ENCODE peak calls at places on chromosome 18, in four cellular contexts. A, Y, K and E are unnamed samples.

GRCh38 chr18:78506031-78506461 is 473.6 kb upstream of the SALL3 start:
- DNase-seq in A (peak), Y (peak), K (no peak), E (no peak)

GRCh38 chr18:78901923-78902794 is 77.5 kb upstream of the SALL3 start:
- DNase-seq in A (no peak), Y (no peak), K (no peak), E (no peak)

GRCh38 chr18:961644-962355 is 57.1 kb downstream of the ADCYAP1 start:
- DNase-seq in A (peak), Y (peak), K (peak), E (peak)

GRCh38 chr18:55753643-55754255 is 165.8 kb upstream of the TCF4 start:
- DNase-seq in A (no peak), Y (no peak), K (no peak), E (no peak)

GRCh38 chr18:424071-424868 is 76.2 kb downstream of the COLEC12 start:
- DNase-seq in A (no peak), Y (no peak), K (no peak), E (no peak)

GRCh38 chr18:66682855-66683322 is 79.0 kb upstream of the CDH19 start:
- DNase-seq in A (no peak), Y (no peak), K (no peak), E (no peak)

GRCh38 chr18:4599312-4599711 is 144.2 kb upstream of the DLGAP1 start:
- DNase-seq in A (peak), Y (no peak), K (no peak), E (no peak)

GRCh38 chr18:37322497-37323035 is 243.0 kb downstream of the CELF4 start:
- DNase-seq in A (peak), Y (peak), K (peak), E (peak)

GRCh38 chr18:4636957-4637356 is 181.8 kb upstream of the DLGAP1 start:
- DNase-seq in A (no peak), Y (no peak), K (peak), E (no peak)

GRCh38 chr18:78934551-78935225 is 44.9 kb upstream of the SALL3 start:
- DNase-seq in A (no peak), Y (no peak), K (no peak), E (no peak)

GRCh38 chr18:48996041-48996440 is 45.3 kb upstream of the SMAD7 start:
- DNase-seq in A (no peak), Y (no peak), K (no peak), E (no peak)

GRCh38 chr18:79367989-79368388 is 27.7 kb upstream of the NFATC1 start:
- DNase-seq in A (no peak), Y (no peak), K (no peak), E (no peak)

GRCh38 chr18:41721103-41721502 is 233.9 kb upstream of the PIK3C3 start:
- DNase-seq in A (no peak), Y (no peak), K (no peak), E (no peak)

GRCh38 chr18:36613069-36613468 is 215.7 kb downstream of the TPGS2 start:
- DNase-seq in A (no peak), Y (no peak), K (no peak), E (no peak)

GRCh38 chr18:22165603-22166069 is 3.8 kb upstream of the GATA6 start:
- DNase-seq in A (no peak), Y (no peak), K (no peak), E (no peak)

GRCh38 chr18:57497372-57498294 is 62.5 kb downstream of the ONECUT2 start:
- DNase-seq in A (no peak), Y (no peak), K (no peak), E (no peak)

GRCh38 chr18:744824-745597 is 32.6 kb upstream of the ENOSF1 start:
- DNase-seq in A (no peak), Y (no peak), K (no peak), E (no peak)

GRCh38 chr18:33205777-33206176 is 234.7 kb downstream of the CCDC178 start:
- DNase-seq in A (no peak), Y (no peak), K (no peak), E (no peak)

GRCh38 chr18:75364512-75364911 is 63.0 kb downstream of the SMIM21 start:
- DNase-seq in A (no peak), Y (no peak), K (no peak), E (no peak)

GRCh38 chr18:26543368-26543767 is 5.0 kb downstream of the KCTD1 start:
- DNase-seq in A (no peak), Y (peak), K (no peak), E (no peak)

GRCh38 chr18:9537638-9538037 is 62.3 kb downstream of the RALBP1 start:
- DNase-seq in A (no peak), Y (no peak), K (no peak), E (no peak)

GRCh38 chr18:9535430-9535972 is 60.2 kb downstream of the RALBP1 start:
- DNase-seq in A (no peak), Y (peak), K (no peak), E (no peak)

GRCh38 chr18:9531791-9532410 is 56.6 kb downstream of the RALBP1 start:
- DNase-seq in A (no peak), Y (no peak), K (no peak), E (no peak)

GRCh38 chr18:9536354-9537152 is 61.2 kb downstream of the RALBP1 start:
- DNase-seq in A (no peak), Y (no peak), K (no peak), E (no peak)

GRCh38 chr18:9534844-9535243 is 59.5 kb downstream of the RALBP1 start:
- DNase-seq in A (no peak), Y (no peak), K (no peak), E (no peak)
- TF ChIP-seq ELF4 in A (no peak), Y (no peak), K (no peak), E (no peak)

GRCh38 chr18:23737578-23737977 is 48.3 kb downstream of the LAMA3 start:
- DNase-seq in A (no peak), Y (no peak), K (no peak), E (no peak)

GRCh38 chr18:23732439-23732838 is 43.2 kb downstream of the LAMA3 start:
- DNase-seq in A (no peak), Y (no peak), K (no peak), E (no peak)

GRCh38 chr18:23738151-23738550 is 48.9 kb downstream of the LAMA3 start:
- DNase-seq in A (no peak), Y (no peak), K (no peak), E (no peak)

GRCh38 chr18:23733895-23734294 is 44.6 kb downstream of the LAMA3 start:
- DNase-seq in A (no peak), Y (no peak), K (no peak), E (no peak)

DNA sequence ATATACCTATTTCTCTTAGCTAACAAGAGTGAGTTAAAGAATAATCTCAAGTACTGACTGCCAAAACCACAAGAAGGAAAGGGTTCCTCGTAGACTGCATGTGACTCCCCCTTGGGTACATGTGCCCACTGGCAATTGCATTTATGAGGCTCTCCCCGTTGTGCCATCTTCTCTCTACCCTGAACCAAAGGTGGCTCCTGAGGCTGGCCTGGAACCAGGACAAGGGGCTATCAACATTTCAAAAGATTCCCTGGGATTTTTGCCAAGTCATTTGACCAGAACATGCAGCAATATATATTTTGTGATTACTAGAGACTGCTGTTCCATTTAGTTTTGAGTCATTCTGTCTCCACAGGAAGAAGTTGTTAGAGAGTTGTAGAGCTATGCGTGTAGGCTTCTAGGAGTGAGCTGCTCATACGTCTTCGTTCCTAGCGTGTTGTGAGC is 45.8 kb downstream of the LAMA3 start:
- DNase-seq in A (no peak), Y (no peak), K (no peak), E (no peak)
- TF ChIP-seq ELF4 in A (no peak), Y (no peak), K (no peak), E (no peak)

DNA sequence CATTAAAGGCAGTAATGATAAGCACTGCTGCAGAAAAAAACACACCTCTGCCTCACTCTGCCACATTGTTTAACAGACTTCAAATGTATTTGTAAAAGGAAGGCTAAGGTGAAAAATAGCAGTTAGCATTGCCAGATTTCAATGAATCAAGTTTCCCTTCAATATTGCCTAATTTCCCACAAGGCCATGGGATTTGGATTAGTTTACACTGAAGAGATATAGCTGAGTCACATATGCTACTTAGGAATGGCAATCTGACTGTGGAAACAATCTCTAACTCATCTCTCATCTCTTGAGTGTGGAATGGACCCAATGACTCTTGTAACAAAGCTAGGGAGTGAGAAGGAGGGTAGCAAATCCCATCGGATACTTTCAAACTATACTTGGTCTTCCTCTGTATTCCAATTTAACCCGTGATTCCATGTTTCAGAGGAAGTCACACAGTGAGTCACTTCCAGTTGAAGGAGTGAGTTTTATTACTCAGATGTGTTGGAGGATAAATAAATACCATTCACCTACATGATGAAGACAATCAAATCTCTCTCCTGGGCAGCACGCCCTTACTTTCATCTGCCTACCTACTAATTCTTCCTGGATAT is 5.1 kb downstream of the B4GALT6 start:
- DNase-seq in A (no peak), Y (no peak), K (no peak), E (no peak)
- TF ChIP-seq ELF4 in A (no peak), Y (no peak), K (no peak), E (no peak)

GRCh38 chr18:34767601-34768027 is 57.5 kb downstream of the DTNA start:
- DNase-seq in A (no peak), Y (no peak), K (no peak), E (no peak)
- TF ChIP-seq ELF4 in A (no peak), Y (no peak), K (no peak), E (no peak)

DNA sequence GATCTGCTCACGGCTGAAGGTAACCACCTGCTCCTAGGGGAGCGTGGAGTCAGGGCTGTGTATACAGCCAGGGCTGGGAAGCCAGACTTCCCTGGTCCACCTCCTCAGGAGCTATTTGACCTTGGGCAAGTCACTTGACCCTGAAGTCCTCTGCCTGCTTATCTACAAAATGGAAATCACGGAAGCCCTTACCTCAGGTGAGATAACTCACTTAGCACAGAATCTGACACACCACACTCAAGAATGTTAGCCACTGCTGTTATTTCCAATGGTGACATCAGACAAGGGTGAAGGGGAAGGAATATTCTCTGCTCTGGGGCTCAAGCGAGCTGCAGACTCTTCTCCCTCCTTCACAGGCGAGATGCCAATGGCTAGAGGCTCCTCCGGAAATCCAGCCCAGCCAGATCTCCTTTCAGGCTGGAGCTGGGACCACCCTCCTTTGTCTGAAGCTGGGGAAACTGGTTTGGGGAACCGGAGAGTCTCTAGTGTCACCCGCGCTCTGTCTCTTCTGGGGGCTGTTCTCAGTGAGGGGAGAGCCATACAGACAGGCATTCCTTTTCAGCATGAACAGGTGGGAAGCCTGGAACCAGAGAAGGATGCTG is 189.6 kb downstream of the HAUS1 start:
- DNase-seq in A (peak), Y (no peak), K (no peak), E (no peak)
- TF ChIP-seq ELF4 in A (no peak), Y (no peak), K (no peak), E (no peak)